ENCODE peak calls at places on chromosomes 13 and 19, in nine cellular contexts. H is psoas muscle; P is uterus; Z is Peyer's patch; W is CD8-positive, alpha-beta T cell; C is H9; G is GM23248; X is right lobe of liver; Y is pancreas. F is an unnamed sample.

GRCh38 chr13:113929628-113930615 is 44.0 kb downstream of the C13orf46 start:
- DNase-seq in C (peak; percentile 39), G (no peak), W (no peak), Y (no peak), X (no peak), H (no peak), P (no peak), Z (peak; percentile 27), F (no peak)

GRCh38 chr19:7932276-7932929 is 6.5 kb upstream of the CTXN1 start:
- DNase-seq in H (no peak), Z (no peak), C (no peak), Y (no peak), G (no peak), X (no peak), P (no peak), W (no peak), F (no peak)

GRCh38 chr13:102847272-102848234 is 1.7 kb downstream of the ERCC5 start:
- DNase-seq in W (no peak), Y (no peak), H (no peak), G (peak; percentile 78), P (no peak), Z (no peak), X (no peak), C (no peak), F (no peak)

GRCh38 chr13:62564770-62565169 is 1149.1 kb upstream of the PCDH20 start:
- DNase-seq in X (no peak), Y (no peak), G (no peak), W (no peak), C (no peak), Z (no peak), H (no peak), P (no peak), F (no peak)

GRCh38 chr19:46349311-46349993 is 2.6 kb downstream of the PPP5C start:
- DNase-seq in W (no peak), P (no peak), C (no peak), H (no peak), Z (no peak), X (no peak), Y (no peak), G (no peak), F (peak; percentile 80)

GRCh38 chr13:113774177-113775107 is 15.4 kb downstream of the TMEM255B start:
- DNase-seq in C (no peak), P (no peak), W (no peak), G (peak; percentile 77), Y (no peak), H (no peak), X (no peak), Z (peak; percentile 22), F (no peak)

GRCh38 chr13:29496241-29496712 is 99.2 kb downstream of the SLC7A1 start:
- DNase-seq in P (peak; percentile 48), H (no peak), G (no peak), C (no peak), Z (peak; percentile 59), X (no peak), Y (peak; percentile 94), W (no peak), F (no peak)

GRCh38 chr19:32580353-32580900 is 563 bp upstream of the PDCD5 start:
- DNase-seq in Y (peak; percentile 12), G (no peak), W (no peak), X (no peak), H (no peak), Z (no peak), C (peak; percentile 38), P (no peak), F (no peak)

GRCh38 chr19:13764821-13765394 is 586 bp downstream of the MRI1 start:
- DNase-seq in X (peak; percentile 52), G (peak; percentile 62), Y (peak; percentile 33), C (no peak), H (peak; percentile 60), W (no peak), P (no peak), Z (peak; percentile 59), F (peak; percentile 36)

GRCh38 chr13:23988546-23989122 is 91.3 kb upstream of the C1QTNF9B start:
- DNase-seq in Z (no peak), P (no peak), C (no peak), H (no peak), X (no peak), W (no peak), Y (peak; percentile 23), G (no peak), F (no peak)

GRCh38 chr19:14150041-14150769 is 13.8 kb upstream of the ASF1B start:
- DNase-seq in C (no peak), G (no peak), P (no peak), W (no peak), Z (no peak), H (no peak), X (no peak), Y (no peak), F (no peak)

GRCh38 chr13:110824901-110825300 is 90.0 kb downstream of the ANKRD10 start:
- DNase-seq in G (peak; percentile 36), W (no peak), Y (no peak), Z (no peak), H (no peak), C (no peak), P (no peak), X (no peak), F (no peak)

GRCh38 chr19:35074426-35075201 is 33.1 kb downstream of the HPN start:
- DNase-seq in X (no peak), G (no peak), Z (no peak), C (no peak), Y (no peak), W (no peak), H (no peak), P (no peak), F (no peak)

GRCh38 chr13:113070855-113071254 is 34.7 kb upstream of the F7 start:
- DNase-seq in G (no peak), Y (no peak), Z (no peak), C (no peak), W (no peak), X (no peak), H (no peak), P (no peak), F (no peak)

DNA sequence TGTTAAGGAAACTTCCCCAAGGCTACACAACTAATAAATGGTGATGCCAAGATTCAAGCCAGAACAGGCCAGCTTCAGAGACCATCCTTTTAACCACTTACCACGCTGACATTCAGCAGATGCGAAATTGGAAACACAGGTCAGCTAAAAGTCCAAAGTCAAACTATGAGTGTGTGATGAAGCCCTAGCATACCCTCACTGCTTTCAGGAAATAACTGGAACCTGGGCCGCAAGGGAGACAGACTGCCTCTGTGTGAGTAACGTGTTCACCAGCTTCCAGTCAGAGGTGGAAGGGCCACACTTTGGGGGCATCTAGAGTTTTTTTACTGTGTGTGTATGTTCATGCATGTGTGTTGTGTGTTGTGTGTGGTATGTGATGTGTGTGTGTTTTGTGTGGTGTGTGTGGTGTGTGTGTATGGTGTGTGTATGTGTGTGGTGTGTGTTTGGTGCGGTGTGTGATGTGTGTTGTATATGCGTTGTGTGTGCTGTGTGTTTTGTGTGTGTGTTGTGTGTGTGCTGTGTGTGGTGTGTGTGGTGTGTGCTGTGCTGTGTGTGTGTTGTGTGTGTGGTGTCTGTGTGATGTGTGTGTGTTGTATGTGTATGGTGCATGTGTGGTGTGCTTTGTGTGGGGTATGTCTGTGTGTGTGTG is 12.5 kb upstream of the PDX1 start:
- DNase-seq in C (no peak), H (no peak), G (no peak), X (no peak), P (no peak), W (no peak), Z (no peak), Y (no peak), F (no peak)
- H3K4me1 ChIP-seq in C (no peaks in the 10 kb centered on the region), H (no peaks in the 10 kb centered on the region), G (no peaks in the 10 kb centered on the region), X (no peaks in the 10 kb centered on the region), P (no peaks in the 10 kb centered on the region), W (no peaks in the 10 kb centered on the region), Z (no peaks in the 10 kb centered on the region), Y (peaks cover 28% of the 10 kb centered on the region), F (no peaks in the 10 kb centered on the region)

GRCh38 chr19:1942078-1942933 is 1.3 kb downstream of the CSNK1G2 start:
- DNase-seq in Z (peak; percentile 91), H (peak; percentile 83), X (peak; percentile 83), G (peak; percentile 82), Y (peak; percentile 81), P (peak; percentile 69), W (peak; percentile 75), C (peak; percentile 90), F (peak; percentile 74)

GRCh38 chr19:1943661-1944087 is 2.7 kb downstream of the CSNK1G2 start:
- DNase-seq in X (no peak), P (no peak), Y (no peak), H (no peak), G (no peak), W (no peak), Z (no peak), C (no peak), F (no peak)

GRCh38 chr19:1942934-1943555 is 2.1 kb downstream of the CSNK1G2 start:
- DNase-seq in Z (no peak), G (peak; percentile 29), Y (no peak), H (no peak), X (no peak), P (no peak), W (no peak), C (no peak), F (no peak)

GRCh38 chr19:1944088-1944915 is 3.3 kb downstream of the CSNK1G2 start:
- DNase-seq in C (no peak), Z (no peak), G (peak; percentile 19), H (no peak), Y (no peak), X (no peak), W (no peak), P (no peak), F (no peak)

GRCh38 chr19:1941146-1942077 is at the start of gene CSNK1G2:
- DNase-seq in Z (no peak), P (peak; percentile 43), C (no peak), W (no peak), G (peak; percentile 37), H (no peak), X (peak; percentile 51), Y (peak; percentile 33), F (no peak)
- H3K4me1 ChIP-seq in Z (peaks cover 34% of the 10 kb centered on the region), P (peaks cover 3% of the 10 kb centered on the region), C (no peaks in the 10 kb centered on the region), W (peaks cover 31% of the 10 kb centered on the region), G (peaks cover 13% of the 10 kb centered on the region), H (peaks cover 15% of the 10 kb centered on the region), X (no peaks in the 10 kb centered on the region), Y (no peaks in the 10 kb centered on the region), F (peaks cover 25% of the 10 kb centered on the region)

GRCh38 chr13:75373988-75374387 is 108.0 kb downstream of the TBC1D4 start:
- DNase-seq in P (no peak), W (no peak), Z (no peak), Y (no peak), H (peak; percentile 48), X (no peak), G (no peak), C (no peak), F (no peak)
- H3K4me1 ChIP-seq in P (no peaks in the 10 kb centered on the region), W (no peaks in the 10 kb centered on the region), Z (no peaks in the 10 kb centered on the region), Y (no peaks in the 10 kb centered on the region), H (peaks cover 84% of the 10 kb centered on the region), X (no peaks in the 10 kb centered on the region), G (no peaks in the 10 kb centered on the region), C (peaks cover 2% of the 10 kb centered on the region), F (peaks cover 27% of the 10 kb centered on the region)

GRCh38 chr19:18368504-18369222 is 17.3 kb upstream of the GDF15 start:
- DNase-seq in W (no peak), Z (no peak), C (no peak), H (no peak), X (no peak), Y (peak; percentile 78), P (no peak), G (no peak), F (no peak)

GRCh38 chr19:18373407-18373891 is 12.5 kb upstream of the GDF15 start:
- DNase-seq in C (no peak), X (no peak), Y (no peak), G (no peak), H (no peak), Z (no peak), P (no peak), W (no peak), F (no peak)

GRCh38 chr19:18377026-18377425 is 8.9 kb upstream of the GDF15 start:
- DNase-seq in H (no peak), Z (no peak), P (no peak), C (no peak), Y (peak; percentile 72), W (no peak), G (no peak), X (no peak), F (no peak)

GRCh38 chr19:18373892-18374629 is 11.9 kb upstream of the GDF15 start:
- DNase-seq in P (peak; percentile 95), G (peak; percentile 95), C (peak; percentile 99), W (peak; percentile 39), H (peak; percentile 97), X (peak; percentile 92), Y (peak; percentile 88), Z (peak; percentile 93), F (peak; percentile 93)
- H3K4me1 ChIP-seq in P (no peaks in the 10 kb centered on the region), G (peaks cover 18% of the 10 kb centered on the region), C (peaks cover 2% of the 10 kb centered on the region), W (peaks cover 10% of the 10 kb centered on the region), H (peaks cover 17% of the 10 kb centered on the region), X (no peaks in the 10 kb centered on the region), Y (peaks cover 41% of the 10 kb centered on the region), Z (peaks cover 7% of the 10 kb centered on the region), F (peaks cover 34% of the 10 kb centered on the region)

F was measured in thyroid gland.